ENCODE peak calls at places on chromosomes 11 and 22, in four cellular contexts. One of them, this sample, is unnamed.

GRCh38 chr11:23556163-23556750 is 696.0 kb upstream of the CCDC179 start:
- ATAC-seq in GM12878: no peak
- ATAC-seq in K562: no peak
- ATAC-seq in right lobe of liver: no peak
- ATAC-seq in this sample: no peak

GRCh38 chr11:102599642-102600261 is 25.4 kb downstream of the MMP20 start:
- ATAC-seq in GM12878: peak; percentile 94
- ATAC-seq in K562: no peak
- ATAC-seq in right lobe of liver: peak; percentile 90
- ATAC-seq in this sample: no peak

GRCh38 chr11:76744186-76745058 is 38.7 kb upstream of the TSKU start:
- ATAC-seq in GM12878: no peak
- ATAC-seq in K562: no peak
- ATAC-seq in right lobe of liver: peak; percentile 68
- ATAC-seq in this sample: peak; percentile 68

GRCh38 chr11:61123775-61124571 is 21.7 kb downstream of the CD5 start:
- ATAC-seq in GM12878: peak; percentile 13
- ATAC-seq in K562: peak; percentile 29
- ATAC-seq in right lobe of liver: no peak
- ATAC-seq in this sample: no peak

GRCh38 chr11:123594188-123594901 is 60.1 kb downstream of the SCN3B start:
- ATAC-seq in GM12878: no peak
- ATAC-seq in K562: no peak
- ATAC-seq in right lobe of liver: no peak
- ATAC-seq in this sample: no peak

GRCh38 chr11:101612481-101612880 is 28.7 kb upstream of the TRPC6 start:
- ATAC-seq in GM12878: no peak
- ATAC-seq in K562: no peak
- ATAC-seq in right lobe of liver: no peak
- ATAC-seq in this sample: no peak

GRCh38 chr22:46740910-46741785 is 3.1 kb upstream of the CERK start:
- ATAC-seq in GM12878: no peak
- ATAC-seq in K562: no peak
- ATAC-seq in right lobe of liver: peak; percentile 76
- ATAC-seq in this sample: no peak

GRCh38 chr11:61696602-61697001 is 16.4 kb downstream of the DAGLA start:
- ATAC-seq in GM12878: no peak
- ATAC-seq in K562: no peak
- ATAC-seq in right lobe of liver: no peak
- ATAC-seq in this sample: no peak

GRCh38 chr11:107496011-107496410 is 38.4 kb upstream of the CWF19L2 start:
- ATAC-seq in GM12878: no peak
- ATAC-seq in K562: no peak
- ATAC-seq in right lobe of liver: no peak
- ATAC-seq in this sample: no peak

GRCh38 chr11:102469196-102469821 is 16.7 kb upstream of the TMEM123 start:
- ATAC-seq in GM12878: no peak
- ATAC-seq in K562: no peak
- ATAC-seq in right lobe of liver: peak; percentile 56
- ATAC-seq in this sample: no peak

GRCh38 chr11:17154409-17155159 is 53.2 kb downstream of the PIK3C2A start:
- ATAC-seq in GM12878: peak; percentile 86
- ATAC-seq in K562: peak; percentile 68
- ATAC-seq in right lobe of liver: peak; percentile 44
- ATAC-seq in this sample: no peak

GRCh38 chr22:17867160-17867785 is 93.0 kb upstream of the BID start:
- ATAC-seq in GM12878: no peak
- ATAC-seq in K562: peak; percentile 73
- ATAC-seq in right lobe of liver: peak; percentile 10
- ATAC-seq in this sample: peak; percentile 43

GRCh38 chr11:125373426-125374391 is 122.4 kb downstream of the FEZ1 start:
- ATAC-seq in GM12878: peak; percentile 65
- ATAC-seq in K562: no peak
- ATAC-seq in right lobe of liver: no peak
- ATAC-seq in this sample: no peak

GRCh38 chr22:49435596-49435995 is 392.1 kb downstream of the BRD1 start:
- ATAC-seq in GM12878: no peak
- ATAC-seq in K562: no peak
- ATAC-seq in right lobe of liver: no peak
- ATAC-seq in this sample: no peak
- H3K9me3 ChIP-seq in GM12878: no peaks in the 10 kb centered on the region
- H3K9me3 ChIP-seq in K562: no peaks in the 10 kb centered on the region
- H3K9me3 ChIP-seq in right lobe of liver: no peaks in the 10 kb centered on the region
- H3K9me3 ChIP-seq in this sample: peaks cover 26% of the 10 kb centered on the region

GRCh38 chr11:73577496-73577917 is 20.4 kb downstream of the FAM168A start:
- ATAC-seq in GM12878: peak; percentile 80
- ATAC-seq in K562: no peak
- ATAC-seq in right lobe of liver: no peak
- ATAC-seq in this sample: no peak
- TF ChIP-seq POLR2A in GM12878: no peak
- TF ChIP-seq POLR2A in K562: no peak
- TF ChIP-seq POLR2A in right lobe of liver: no peak
- TF ChIP-seq POLR2A in this sample: no peak

GRCh38 chr22:27986459-27986858 is 67.4 kb upstream of the PITPNB start:
- ATAC-seq in GM12878: no peak
- ATAC-seq in K562: no peak
- ATAC-seq in right lobe of liver: no peak
- ATAC-seq in this sample: no peak

GRCh38 chr22:27985323-27986275 is 66.5 kb upstream of the PITPNB start:
- ATAC-seq in GM12878: no peak
- ATAC-seq in K562: no peak
- ATAC-seq in right lobe of liver: no peak
- ATAC-seq in this sample: no peak

GRCh38 chr22:27988704-27989103 is 69.6 kb upstream of the PITPNB start:
- ATAC-seq in GM12878: no peak
- ATAC-seq in K562: no peak
- ATAC-seq in right lobe of liver: no peak
- ATAC-seq in this sample: no peak

GRCh38 chr22:27987557-27987956 is 68.5 kb upstream of the PITPNB start:
- ATAC-seq in GM12878: no peak
- ATAC-seq in K562: no peak
- ATAC-seq in right lobe of liver: no peak
- ATAC-seq in this sample: no peak

GRCh38 chr22:27986937-27987336 is 67.9 kb upstream of the PITPNB start:
- ATAC-seq in GM12878: no peak
- ATAC-seq in K562: no peak
- ATAC-seq in right lobe of liver: no peak
- ATAC-seq in this sample: no peak
- H3K9me3 ChIP-seq in GM12878: no peaks in the 10 kb centered on the region
- H3K9me3 ChIP-seq in K562: no peaks in the 10 kb centered on the region
- H3K9me3 ChIP-seq in right lobe of liver: no peaks in the 10 kb centered on the region
- H3K9me3 ChIP-seq in this sample: no peaks in the 10 kb centered on the region

GRCh38 chr22:24408630-24409029 is 18.8 kb upstream of the ADORA2A start:
- ATAC-seq in GM12878: no peak
- ATAC-seq in K562: no peak
- ATAC-seq in right lobe of liver: no peak
- ATAC-seq in this sample: no peak
- TF ChIP-seq POLR2A in GM12878: no peak
- TF ChIP-seq POLR2A in K562: no peak
- TF ChIP-seq POLR2A in right lobe of liver: no peak
- TF ChIP-seq POLR2A in this sample: no peak

DNA sequence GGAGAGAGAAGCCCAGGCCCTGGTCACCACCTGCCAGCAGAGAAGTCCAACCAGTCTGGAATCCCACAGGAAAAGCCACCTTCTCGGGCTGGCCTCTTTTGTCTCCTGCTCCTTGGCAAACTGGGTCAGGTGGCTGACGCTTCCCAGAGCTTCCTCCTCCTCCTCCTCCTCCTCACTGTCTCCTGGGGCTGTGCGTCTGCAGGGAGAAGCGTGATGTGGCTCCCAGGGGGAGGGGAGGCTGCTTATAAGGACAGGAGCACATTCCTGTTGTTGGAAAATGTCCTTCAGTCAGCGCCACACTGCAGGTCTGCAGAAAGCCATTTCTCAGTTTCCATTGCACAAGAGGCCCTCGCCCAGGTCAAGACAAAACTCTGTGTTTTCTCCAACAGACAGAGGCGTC is 1316.5 kb downstream of the BRD1 start:
- ATAC-seq in GM12878: no peak
- ATAC-seq in K562: no peak
- ATAC-seq in right lobe of liver: no peak
- ATAC-seq in this sample: no peak
- H3K9me3 ChIP-seq in GM12878: no peaks in the 10 kb centered on the region
- H3K9me3 ChIP-seq in K562: no peaks in the 10 kb centered on the region
- H3K9me3 ChIP-seq in right lobe of liver: no peaks in the 10 kb centered on the region
- H3K9me3 ChIP-seq in this sample: no peaks in the 10 kb centered on the region

DNA sequence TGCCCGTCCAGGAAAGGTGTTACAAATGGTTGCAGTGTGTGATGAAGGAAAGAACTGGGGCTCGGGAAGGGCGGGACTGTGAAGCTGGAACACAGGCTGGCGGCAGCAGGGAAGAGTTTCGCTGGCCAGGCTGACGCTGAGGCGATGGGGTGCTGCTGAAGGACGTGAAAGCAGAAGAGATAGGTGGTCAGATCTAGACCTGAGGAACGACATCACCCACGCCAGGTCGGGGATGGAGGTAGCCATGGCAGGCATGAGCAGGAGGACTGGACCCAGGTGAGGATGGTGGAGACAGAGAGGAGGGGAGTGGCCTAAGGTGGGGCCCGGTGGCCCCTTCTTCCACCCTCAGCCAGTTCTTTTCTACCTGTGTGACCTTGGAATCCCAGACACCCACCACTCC is 9.1 kb downstream of the CDC42EP2 start:
- ATAC-seq in GM12878: no peak
- ATAC-seq in K562: peak; percentile 55
- ATAC-seq in right lobe of liver: no peak
- ATAC-seq in this sample: peak; percentile 41
- TF ChIP-seq POLR2A in GM12878: no peak
- TF ChIP-seq POLR2A in K562: peak; percentile 47
- TF ChIP-seq POLR2A in right lobe of liver: no peak
- TF ChIP-seq POLR2A in this sample: no peak

GRCh38 chr11:38530226-38530625 is 1932.2 kb upstream of the RAG2 start:
- ATAC-seq in GM12878: no peak
- ATAC-seq in K562: no peak
- ATAC-seq in right lobe of liver: no peak
- ATAC-seq in this sample: no peak

DNA sequence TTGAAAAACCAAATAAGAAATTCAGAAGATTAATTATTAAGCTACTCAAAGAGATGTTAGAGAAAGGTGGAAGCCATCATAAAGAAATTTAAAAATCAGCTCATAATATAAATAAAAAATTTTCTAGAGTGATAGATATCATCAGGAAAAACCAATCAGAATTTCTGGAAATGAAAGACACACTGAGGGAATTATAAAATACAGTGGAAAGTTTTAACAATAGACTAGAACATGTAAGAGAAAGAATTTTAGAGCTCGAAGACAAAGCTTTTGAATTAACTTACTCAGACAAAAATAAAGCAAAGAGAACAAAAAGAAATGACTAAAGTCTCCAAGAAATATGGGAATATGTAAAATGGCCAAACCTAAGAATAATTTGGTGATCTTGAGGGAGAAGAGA is 1926.9 kb upstream of the RAG2 start:
- ATAC-seq in GM12878: no peak
- ATAC-seq in K562: no peak
- ATAC-seq in right lobe of liver: no peak
- ATAC-seq in this sample: no peak
- H3K9me3 ChIP-seq in GM12878: no peaks in the 10 kb centered on the region
- H3K9me3 ChIP-seq in K562: peaks cover 3% of the 10 kb centered on the region
- H3K9me3 ChIP-seq in right lobe of liver: no peaks in the 10 kb centered on the region
- H3K9me3 ChIP-seq in this sample: no peaks in the 10 kb centered on the region

DNA sequence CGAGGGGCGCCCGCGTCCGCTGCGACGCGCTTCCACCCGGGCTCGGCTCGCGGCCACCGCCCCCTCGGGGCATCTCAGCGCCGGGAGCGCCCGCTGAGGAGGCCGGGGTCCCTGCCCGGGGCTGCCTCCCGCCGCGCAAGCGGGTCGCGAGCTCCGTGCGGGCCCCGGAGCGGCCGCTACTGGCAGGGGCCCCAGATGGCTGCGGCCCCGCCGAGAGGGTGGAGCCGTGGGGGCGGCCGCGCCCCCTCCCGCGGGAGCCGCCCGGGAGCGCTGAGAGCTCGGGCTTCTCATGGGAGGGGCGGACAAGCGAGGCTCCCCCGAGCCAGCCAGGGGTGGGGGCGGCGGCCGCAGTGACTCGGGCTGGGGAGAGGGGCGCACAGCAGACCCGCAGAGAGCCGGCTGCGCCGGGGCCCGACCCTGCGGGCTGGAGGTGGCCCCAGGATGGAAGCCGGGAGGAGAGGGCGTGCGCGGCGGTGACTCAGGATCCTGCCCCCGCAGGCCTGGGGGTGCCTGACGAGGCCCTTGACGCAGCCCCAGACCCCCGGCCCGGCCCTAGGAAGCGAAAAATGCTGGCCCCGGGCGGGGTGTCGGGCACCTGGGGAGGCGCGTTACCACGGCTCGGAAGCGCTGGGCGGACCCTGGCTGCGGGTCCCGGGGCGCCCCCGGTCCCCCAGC is 606 bp upstream of the ZFTA start:
- ATAC-seq in GM12878: peak; percentile 63
- ATAC-seq in K562: peak; percentile 84
- ATAC-seq in right lobe of liver: peak; percentile 6
- ATAC-seq in this sample: peak; percentile 62
- TF ChIP-seq POLR2A in GM12878: no peak
- TF ChIP-seq POLR2A in K562: no peak
- TF ChIP-seq POLR2A in right lobe of liver: peak; percentile 52
- TF ChIP-seq POLR2A in this sample: peak; percentile 53

GRCh38 chr11:2655320-2655719 is 44.5 kb downstream of the KCNQ1OT1 start:
- ATAC-seq in GM12878: no peak
- ATAC-seq in K562: no peak
- ATAC-seq in right lobe of liver: no peak
- ATAC-seq in this sample: no peak
- H3K9me3 ChIP-seq in GM12878: peaks cover 7% of the 10 kb centered on the region
- H3K9me3 ChIP-seq in K562: peaks cover 31% of the 10 kb centered on the region
- H3K9me3 ChIP-seq in right lobe of liver: no peaks in the 10 kb centered on the region
- H3K9me3 ChIP-seq in this sample: peaks cover 83% of the 10 kb centered on the region